ENCODE peak calls at places on chromosomes 5 and 9, in eight cellular contexts. D, A, J, M, H, N, Z and X are unnamed samples.

GRCh38 chr9:121050128-121050988 is at the start of gene C5:
- DNase-seq in N (peak; percentile 5), M (no peak), J (no peak), H (no peak), A (no peak), Z (no peak), D (no peak), X (no peak)

GRCh38 chr9:5869315-5870019 is 21.2 kb upstream of the MLANA start:
- DNase-seq in Z (peak; percentile 15), J (no peak), N (no peak), D (no peak), H (no peak), M (no peak), A (no peak), X (no peak)

GRCh38 chr5:136424835-136425694 is 59.7 kb upstream of the TRPC7 start:
- DNase-seq in N (peak; percentile 66), J (peak; percentile 69), D (peak; percentile 46), H (peak; percentile 72), Z (peak; percentile 93), M (no peak), A (peak; percentile 83), X (peak; percentile 91)

GRCh38 chr9:110745656-110746055 is 77.1 kb downstream of the MUSK start:
- DNase-seq in A (no peak), N (no peak), J (peak; percentile 45), M (no peak), D (peak; percentile 59), H (no peak), Z (no peak), X (no peak)

GRCh38 chr5:62791059-62791458 is 212.4 kb downstream of the LRRC70 start:
- DNase-seq in M (no peak), N (peak; percentile 35), Z (no peak), D (peak; percentile 36), H (no peak), A (no peak), J (no peak), X (no peak)

GRCh38 chr5:154268073-154268472 is 77.5 kb downstream of the GALNT10 start:
- DNase-seq in M (no peak), N (no peak), D (no peak), Z (no peak), A (no peak), H (no peak), J (no peak), X (no peak)

GRCh38 chr9:88258587-88258986 is 120.3 kb upstream of the SPATA31C2 start:
- DNase-seq in M (no peak), J (peak; percentile 49), N (no peak), H (no peak), A (peak; percentile 67), D (peak; percentile 31), Z (no peak), X (no peak)

GRCh38 chr5:108801776-108802175 is 54.1 kb downstream of the FER start:
- DNase-seq in N (peak; percentile 82), J (peak; percentile 84), D (peak; percentile 96), Z (no peak), H (no peak), A (peak; percentile 50), M (peak; percentile 77), X (no peak)

GRCh38 chr9:127778280-127779135 is at the start of gene SH2D3C:
- DNase-seq in D (no peak), N (no peak), A (no peak), J (no peak), H (peak; percentile 96), Z (no peak), M (no peak), X (no peak)

GRCh38 chr5:9337908-9338307 is 208.0 kb downstream of the SEMA5A start:
- DNase-seq in D (peak; percentile 66), A (peak; percentile 64), M (peak; percentile 51), Z (no peak), J (peak; percentile 80), N (no peak), H (no peak), X (no peak)

GRCh38 chr9:88476491-88477271 is 58.3 kb upstream of the NXNL2 start:
- DNase-seq in J (peak; percentile 11), M (no peak), N (peak; percentile 67), H (peak; percentile 12), A (no peak), D (peak; percentile 19), Z (no peak), X (no peak)

GRCh38 chr5:6731465-6732237 is 18.4 kb downstream of the TENT4A start:
- DNase-seq in Z (no peak), J (no peak), H (no peak), A (no peak), M (no peak), D (peak; percentile 42), N (no peak), X (no peak)

GRCh38 chr5:36875051-36875788 is 1.3 kb upstream of the NIPBL start:
- DNase-seq in A (peak; percentile 54), H (peak; percentile 52), M (no peak), N (peak; percentile 56), D (peak; percentile 63), J (peak; percentile 82), Z (peak; percentile 57), X (peak; percentile 73)

GRCh38 chr9:84886866-84887265 is 217.3 kb downstream of the NTRK2 start:
- DNase-seq in J (no peak), A (no peak), M (no peak), N (no peak), Z (no peak), H (no peak), D (no peak), X (no peak)

GRCh38 chr5:90645024-90645610 is 86.5 kb downstream of the ADGRV1 start:
- DNase-seq in D (peak; percentile 4), A (no peak), H (peak; percentile 62), J (no peak), Z (no peak), M (no peak), N (no peak), X (no peak)

GRCh38 chr5:133149333-133149732 is 97.5 kb downstream of the HSPA4 start:
- DNase-seq in A (no peak), Z (no peak), M (no peak), H (peak; percentile 58), D (no peak), N (no peak), J (no peak), X (no peak)

GRCh38 chr5:99243111-99243510 is 314.3 kb upstream of the CHD1 start:
- DNase-seq in J (no peak), A (no peak), N (no peak), D (no peak), H (no peak), M (no peak), Z (no peak), X (no peak)

GRCh38 chr5:164202338-164202737 is 696.9 kb downstream of the MAT2B start:
- DNase-seq in D (peak; percentile 80), N (no peak), H (no peak), Z (no peak), J (peak; percentile 53), M (no peak), A (no peak), X (no peak)

GRCh38 chr9:33170464-33171156 is 3.5 kb upstream of the B4GALT1 start:
- DNase-seq in A (no peak), D (no peak), J (no peak), H (peak; percentile 29), Z (no peak), M (no peak), N (peak; percentile 49), X (no peak)

GRCh38 chr9:111661802-111662491 is 542 bp downstream of the GNG10 start:
- DNase-seq in A (peak; percentile 80), Z (peak; percentile 35), J (peak; percentile 80), H (peak; percentile 62), M (no peak), D (peak; percentile 34), N (peak; percentile 38), X (peak; percentile 79)

GRCh38 chr9:96884443-96884842 is 30.1 kb upstream of the ZNF782 start:
- DNase-seq in N (peak; percentile 83), Z (no peak), M (peak; percentile 6), A (peak; percentile 57), H (no peak), D (peak; percentile 81), J (peak; percentile 23), X (no peak)

GRCh38 chr9:133979124-133979920 is 12.8 kb downstream of the VAV2 start:
- DNase-seq in N (no peak), Z (peak; percentile 60), D (peak; percentile 38), J (no peak), M (no peak), H (peak; percentile 96), A (peak; percentile 77), X (no peak)

GRCh38 chr5:73122875-73123810 is 2.8 kb downstream of the TMEM171 start:
- DNase-seq in N (no peak), J (peak; percentile 86), A (peak; percentile 77), D (peak; percentile 57), M (no peak), H (peak; percentile 41), Z (no peak), X (peak; percentile 45)

GRCh38 chr9:98491778-98492177 is 217.0 kb downstream of the GABBR2 start:
- DNase-seq in D (peak; percentile 76), M (peak; percentile 23), Z (no peak), J (peak; percentile 74), H (no peak), N (peak; percentile 29), A (peak; percentile 56), X (no peak)

GRCh38 chr5:120413706-120414105 is 50.4 kb upstream of the PRR16 start:
- DNase-seq in D (peak; percentile 45), A (no peak), M (no peak), Z (no peak), N (no peak), J (no peak), H (no peak), X (no peak)